ENCODE peak calls at places on chromosomes 3 and 15, in six cellular contexts. U is HepG2, Z is GM12891, H is H1, P is K562, A is GM12878. J is an unnamed sample.

GRCh38 chr3:192892981-192893827 is 24.5 kb downstream of the MB21D2 start:
- DNase-seq in U (no peak), Z (peak), H (no peak), P (no peak), A (peak), J (peak)

GRCh38 chr3:117545484-117545883 is 835.9 kb downstream of the TUSC7 start:
- DNase-seq in U (no peak), Z (no peak), H (no peak), P (no peak), A (no peak), J (no peak)

GRCh38 chr3:122932251-122932967 is 95.2 kb downstream of the SEMA5B start:
- DNase-seq in U (no peak), Z (no peak), H (no peak), P (no peak), A (no peak), J (no peak)

GRCh38 chr3:195693428-195694216 is 27.2 kb upstream of the MUC20 start:
- DNase-seq in U (no peak), Z (no peak), H (no peak), P (peak), A (no peak), J (no peak)

GRCh38 chr3:39142067-39142466 is 11.3 kb downstream of the CSRNP1 start:
- DNase-seq in U (no peak), Z (no peak), H (no peak), P (no peak), A (no peak), J (no peak)

GRCh38 chr15:77851696-77852095 is 219.0 kb upstream of the LINGO1 start:
- DNase-seq in U (peak), Z (no peak), H (no peak), P (no peak), A (no peak), J (no peak)

GRCh38 chr3:149599236-149599635 is 58.6 kb downstream of the WWTR1 start:
- DNase-seq in U (peak), Z (no peak), H (no peak), P (no peak), A (no peak), J (no peak)

GRCh38 chr3:172646439-172647015 is 64.3 kb downstream of the NCEH1 start:
- DNase-seq in U (no peak), Z (no peak), H (no peak), P (no peak), A (no peak), J (no peak)

GRCh38 chr3:54309601-54310000 is 187.2 kb downstream of the CACNA2D3 start:
- DNase-seq in U (no peak), Z (no peak), H (no peak), P (no peak), A (no peak), J (no peak)

GRCh38 chr3:50396502-50396901 is 37.2 kb upstream of the TMEM115 start:
- DNase-seq in U (no peak), Z (no peak), H (no peak), P (no peak), A (no peak), J (no peak)

GRCh38 chr15:75136118-75136517 is 65.6 kb upstream of the C15orf39 start:
- DNase-seq in U (no peak), Z (no peak), H (no peak), P (no peak), A (peak), J (no peak)

GRCh38 chr3:79249701-79250100 is 518.1 kb downstream of the ROBO1 start:
- DNase-seq in U (no peak), Z (no peak), H (no peak), P (no peak), A (no peak), J (no peak)

GRCh38 chr3:166187237-166187636 is 350.0 kb upstream of the BCHE start:
- DNase-seq in U (no peak), Z (no peak), H (no peak), P (no peak), A (no peak), J (no peak)

GRCh38 chr3:10116138-10116460 is 624 bp downstream of the BRK1 start:
- DNase-seq in U (peak), Z (no peak), H (no peak), P (peak), A (no peak), J (no peak)

GRCh38 chr15:101503296-101503599 is 13.7 kb upstream of the PCSK6 start:
- DNase-seq in U (no peak), Z (no peak), H (no peak), P (no peak), A (no peak), J (no peak)

GRCh38 chr3:138950006-138950644 is 3.1 kb downstream of the FOXL2NB start:
- DNase-seq in U (no peak), Z (no peak), H (no peak), P (no peak), A (no peak), J (no peak)

GRCh38 chr15:44545934-44546802 is 9.2 kb downstream of the EIF3J start:
- DNase-seq in U (no peak), Z (no peak), H (no peak), P (no peak), A (peak), J (no peak)

GRCh38 chr3:132834327-132834726 is 112.1 kb upstream of the NPHP3 start:
- DNase-seq in U (no peak), Z (no peak), H (no peak), P (no peak), A (no peak), J (no peak)

GRCh38 chr3:180680097-180680430 is 775 bp upstream of the CCDC39 start:
- DNase-seq in U (no peak), Z (peak), H (no peak), P (no peak), A (no peak), J (no peak)

GRCh38 chr15:90869601-90870353 is 1.4 kb downstream of the FURIN start:
- DNase-seq in U (no peak), Z (no peak), H (peak), P (peak), A (no peak), J (no peak)

GRCh38 chr3:55307622-55308021 is 179.5 kb downstream of the WNT5A start:
- DNase-seq in U (no peak), Z (no peak), H (no peak), P (no peak), A (no peak), J (no peak)

GRCh38 chr3:10835406-10835805 is 19.4 kb downstream of the SLC6A11 start:
- DNase-seq in U (peak), Z (no peak), H (no peak), P (no peak), A (no peak), J (no peak)

DNA sequence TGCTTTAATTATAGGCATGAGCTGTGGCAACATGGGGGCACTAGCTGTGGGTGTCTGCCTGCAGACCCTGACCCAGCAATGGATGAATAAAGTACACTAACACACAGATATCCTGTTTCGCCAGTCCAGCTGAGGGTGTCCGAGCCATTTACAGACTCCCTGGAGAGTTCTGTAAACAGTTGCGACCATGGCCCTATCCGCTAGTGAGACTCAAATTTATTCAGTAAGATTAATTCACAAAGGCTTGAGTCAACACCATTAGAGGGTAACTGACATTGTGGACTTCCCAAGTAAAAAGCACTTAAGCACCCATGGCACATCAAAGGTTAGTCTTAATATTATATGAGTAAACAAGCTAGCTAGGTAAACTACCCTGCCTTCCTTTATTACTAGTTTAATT is 161.6 kb downstream of the TBL1XR1 start:
- DNase-seq in U (no peak), Z (no peak), H (no peak), P (no peak), A (no peak), J (no peak)
- TF ChIP-seq POLR2AphosphoS5 in U (no peak), Z (no peak), H (no peak), P (no peak), A (no peak), J (no peak)

DNA sequence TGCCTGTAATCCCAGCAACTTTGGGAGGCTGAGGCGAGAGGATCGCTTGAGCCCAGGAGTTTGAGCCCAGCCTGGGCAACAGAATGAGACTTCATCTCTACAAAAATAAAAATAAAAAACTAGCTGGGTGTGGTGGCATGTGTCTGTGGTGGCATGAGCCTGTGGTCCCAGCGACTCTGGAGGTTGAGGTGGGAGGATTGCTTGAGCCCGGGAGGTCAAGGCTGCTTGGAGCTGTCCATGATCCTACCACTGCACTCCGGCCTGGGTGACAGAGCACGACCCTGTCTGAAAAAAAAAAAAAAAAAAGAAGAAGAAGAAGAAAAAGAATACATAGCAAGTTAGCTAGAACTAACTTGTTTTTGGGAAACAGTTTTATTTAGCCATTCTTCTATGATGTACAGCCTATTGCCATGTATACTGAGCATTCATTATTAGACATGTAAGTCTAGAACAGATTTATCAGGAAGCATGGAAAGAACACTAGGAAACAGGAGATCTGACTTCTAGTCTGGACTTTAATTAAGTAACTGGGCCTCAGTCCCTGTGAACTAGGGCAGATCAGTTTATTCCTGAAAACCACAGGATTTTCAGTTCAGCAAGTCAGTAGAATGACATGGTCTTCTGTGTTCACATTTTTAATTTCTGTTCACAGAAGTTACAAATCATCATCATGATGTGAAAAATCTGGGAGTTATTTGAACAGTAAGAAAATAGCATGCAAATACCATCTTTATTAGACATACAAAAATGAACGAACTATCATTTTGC is 65.5 kb downstream of the KAT2B start:
- DNase-seq in U (no peak), Z (no peak), H (no peak), P (no peak), A (no peak), J (no peak)
- TF ChIP-seq POLR2A in U (no peak), Z (no peak), H (no peak), P (no peak), A (no peak), J (no peak)

DNA sequence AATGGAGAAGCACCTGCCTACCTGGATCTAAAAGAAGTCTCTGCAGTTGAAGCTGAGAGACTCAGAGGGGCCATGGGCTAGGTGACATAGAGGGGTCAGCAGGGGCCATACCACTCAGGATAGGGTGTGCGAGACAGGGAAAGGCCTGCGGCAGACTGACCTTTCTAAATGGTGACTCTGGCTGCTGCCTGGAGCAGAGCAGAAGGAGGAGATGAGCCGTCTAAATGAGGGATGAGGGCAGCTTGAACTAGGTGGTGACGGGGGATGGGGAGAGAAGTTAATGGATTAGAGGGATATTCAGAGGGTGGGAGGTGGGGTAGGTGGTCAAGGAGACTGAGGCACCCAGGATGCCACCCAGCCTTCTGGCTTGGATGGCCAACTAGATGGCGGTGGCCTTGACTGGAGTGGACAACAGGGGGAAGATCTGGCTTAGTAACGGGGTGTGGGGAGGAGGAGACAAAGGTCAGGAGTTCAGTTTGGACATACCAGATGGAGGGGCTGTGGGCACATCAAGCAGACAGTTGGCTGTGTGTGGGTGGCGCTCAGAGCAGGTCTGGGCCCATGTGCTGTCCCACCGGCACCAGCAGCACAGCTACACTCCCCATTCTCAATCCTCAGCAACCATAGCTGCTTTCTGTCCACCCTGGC is 3.2 kb upstream of the ITIH1 start:
- DNase-seq in U (no peak), Z (no peak), H (no peak), P (no peak), A (no peak), J (no peak)
- TF ChIP-seq TAF1 in U (no peak), Z (no peak), H (no peak), P (no peak), A (no peak), J (no peak)

GRCh38 chr3:4828279-4829030 is 150.8 kb upstream of the BHLHE40 start:
- DNase-seq in U (no peak), Z (no peak), H (no peak), P (no peak), A (no peak), J (no peak)
- TF ChIP-seq POLR2AphosphoS5 in U (no peak), Z (no peak), H (no peak), P (no peak), A (no peak), J (no peak)

GRCh38 chr15:64386291-64386690 is 1.3 kb upstream of the TRIP4 start:
- DNase-seq in U (no peak), Z (no peak), H (no peak), P (no peak), A (no peak), J (no peak)

GRCh38 chr15:64383760-64384159 is 2.5 kb upstream of the PCLAF start:
- DNase-seq in U (no peak), Z (no peak), H (no peak), P (no peak), A (no peak), J (no peak)

GRCh38 chr15:64379216-64379960 is 1.9 kb downstream of the PCLAF start:
- DNase-seq in U (no peak), Z (no peak), H (no peak), P (no peak), A (no peak), J (no peak)

DNA sequence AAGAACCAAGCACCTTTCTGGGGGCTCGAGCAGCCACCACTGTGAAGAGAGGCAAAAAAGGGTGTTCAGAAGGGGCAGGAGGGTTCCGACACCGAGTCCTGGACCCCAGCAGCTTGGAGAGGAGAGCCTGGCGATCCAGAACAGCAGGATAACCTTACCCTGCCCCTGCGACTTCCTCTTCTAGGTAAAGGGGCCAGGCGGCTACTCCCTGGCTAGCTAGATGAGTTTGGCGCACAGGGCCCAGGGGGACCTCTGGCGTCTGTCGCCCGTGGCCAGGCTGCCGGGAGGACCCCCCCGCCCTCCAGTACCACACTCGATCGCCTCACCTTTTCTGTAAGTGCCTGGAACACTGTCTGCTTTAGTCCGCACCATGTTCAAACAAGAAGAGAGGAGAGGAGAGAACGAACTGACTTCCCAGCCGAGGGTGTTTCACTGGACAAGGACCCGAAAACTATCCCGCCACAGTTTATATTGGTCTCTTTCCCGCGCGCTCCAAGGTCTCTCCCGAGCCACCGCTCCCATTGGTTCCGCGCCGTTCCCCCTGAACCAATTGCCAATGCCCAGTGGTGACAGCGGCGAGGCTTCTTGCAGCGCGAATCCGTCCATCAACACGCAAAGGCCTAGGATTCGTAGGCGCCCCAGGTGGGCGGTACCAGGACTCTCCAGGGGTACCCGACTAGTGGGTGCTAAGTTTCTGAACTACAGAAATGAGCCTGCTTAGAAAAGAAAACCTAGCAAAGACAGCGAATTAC is at the start of gene PCLAF:
- DNase-seq in U (peak), Z (peak), H (peak), P (peak), A (peak), J (peak)
- TF ChIP-seq POLR2A in U (peak), Z (peak), H (peak), P (peak), A (peak), J (peak)

J was measured in GM12892.